ENCODE peak calls at places on chromosomes 11 and 22, in seven cellular contexts. One of them, this sample, is unnamed. For H3K4me1, the result is how much of the 10 kb centered on the place peaks cover.

GRCh38 chr11:44112083-44112865 is 16.8 kb downstream of the EXT2 start:
- DNase-seq in thoracic aorta: no peak
- DNase-seq in IMR-90: peak
- DNase-seq in heart left ventricle: peak
- DNase-seq in psoas muscle: peak
- DNase-seq in GM23338: no peak
- DNase-seq in lung: no peak
- DNase-seq in this sample: no peak

GRCh38 chr22:26763633-26764295 is 106.4 kb downstream of the MIAT start:
- DNase-seq in IMR-90: peak
- DNase-seq in GM23338: no peak
- DNase-seq in psoas muscle: no peak
- DNase-seq in heart left ventricle: no peak
- DNase-seq in thoracic aorta: no peak
- DNase-seq in lung: no peak
- DNase-seq in this sample: peak

GRCh38 chr11:110121204-110121603 is 28.0 kb downstream of the ZC3H12C start:
- DNase-seq in heart left ventricle: no peak
- DNase-seq in IMR-90: peak
- DNase-seq in lung: no peak
- DNase-seq in psoas muscle: no peak
- DNase-seq in GM23338: no peak
- DNase-seq in thoracic aorta: no peak
- DNase-seq in this sample: no peak

GRCh38 chr11:113267536-113267935 is 46.8 kb upstream of the TTC12 start:
- DNase-seq in thoracic aorta: no peak
- DNase-seq in GM23338: no peak
- DNase-seq in lung: no peak
- DNase-seq in psoas muscle: no peak
- DNase-seq in heart left ventricle: no peak
- DNase-seq in IMR-90: no peak
- DNase-seq in this sample: no peak

GRCh38 chr11:22472306-22472705 is 134.1 kb downstream of the SLC17A6 start:
- DNase-seq in heart left ventricle: no peak
- DNase-seq in psoas muscle: no peak
- DNase-seq in thoracic aorta: no peak
- DNase-seq in lung: no peak
- DNase-seq in IMR-90: peak
- DNase-seq in GM23338: peak
- DNase-seq in this sample: no peak

GRCh38 chr11:130994043-130994442 is 77.8 kb upstream of the SNX19 start:
- DNase-seq in heart left ventricle: no peak
- DNase-seq in lung: no peak
- DNase-seq in GM23338: no peak
- DNase-seq in thoracic aorta: no peak
- DNase-seq in IMR-90: no peak
- DNase-seq in psoas muscle: no peak
- DNase-seq in this sample: no peak

GRCh38 chr22:20002661-20003060 is 14.0 kb downstream of the ARVCF start:
- DNase-seq in GM23338: no peak
- DNase-seq in thoracic aorta: no peak
- DNase-seq in lung: no peak
- DNase-seq in IMR-90: no peak
- DNase-seq in psoas muscle: no peak
- DNase-seq in heart left ventricle: peak
- DNase-seq in this sample: no peak

GRCh38 chr11:115652501-115652900 is 148.3 kb upstream of the CADM1 start:
- DNase-seq in psoas muscle: no peak
- DNase-seq in lung: no peak
- DNase-seq in thoracic aorta: no peak
- DNase-seq in heart left ventricle: no peak
- DNase-seq in IMR-90: no peak
- DNase-seq in GM23338: no peak
- DNase-seq in this sample: no peak

GRCh38 chr11:61448552-61448927 is 18.6 kb downstream of the SDHAF2 start:
- DNase-seq in lung: no peak
- DNase-seq in heart left ventricle: no peak
- DNase-seq in IMR-90: no peak
- DNase-seq in psoas muscle: no peak
- DNase-seq in thoracic aorta: no peak
- DNase-seq in GM23338: no peak
- DNase-seq in this sample: no peak

GRCh38 chr11:118214210-118214914 is 10.4 kb downstream of the JAML start:
- DNase-seq in GM23338: no peak
- DNase-seq in thoracic aorta: no peak
- DNase-seq in lung: peak
- DNase-seq in heart left ventricle: peak
- DNase-seq in psoas muscle: no peak
- DNase-seq in IMR-90: no peak
- DNase-seq in this sample: no peak

GRCh38 chr22:49659924-49660315 is 167.8 kb downstream of the BRD1 start:
- DNase-seq in heart left ventricle: peak
- DNase-seq in GM23338: no peak
- DNase-seq in thoracic aorta: no peak
- DNase-seq in psoas muscle: no peak
- DNase-seq in lung: no peak
- DNase-seq in IMR-90: no peak
- DNase-seq in this sample: no peak

GRCh38 chr11:75159081-75159953 is 8.4 kb downstream of the SLCO2B1 start:
- DNase-seq in psoas muscle: no peak
- DNase-seq in heart left ventricle: peak
- DNase-seq in GM23338: peak
- DNase-seq in thoracic aorta: no peak
- DNase-seq in IMR-90: no peak
- DNase-seq in lung: no peak
- DNase-seq in this sample: no peak
- H3K27ac ChIP-seq in psoas muscle: peak
- H3K27ac ChIP-seq in heart left ventricle: peak
- H3K27ac ChIP-seq in GM23338: no peak
- H3K27ac ChIP-seq in thoracic aorta: no peak
- H3K27ac ChIP-seq in IMR-90: no peak
- H3K27ac ChIP-seq in lung: peak
- H3K27ac ChIP-seq in this sample: no peak

DNA sequence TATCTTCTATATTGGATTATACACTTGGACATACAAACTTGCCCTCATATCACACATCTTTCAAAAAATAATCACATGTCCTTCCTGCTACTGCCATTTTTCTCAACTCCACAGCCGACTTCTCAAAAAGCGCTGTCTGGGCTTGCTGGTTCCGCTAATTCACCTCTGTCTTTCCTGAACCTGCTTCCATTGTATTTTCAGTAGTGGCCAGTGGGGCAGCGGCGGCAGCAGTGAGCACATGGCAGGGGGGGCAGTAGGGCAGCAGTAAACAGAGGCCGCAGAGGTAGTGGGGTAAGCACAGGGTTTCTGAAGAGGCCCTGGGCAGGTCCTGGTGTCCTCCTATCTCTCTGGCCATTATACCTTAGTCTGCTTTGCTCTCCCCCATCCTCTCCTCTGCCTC is 126.3 kb downstream of the RRAS2 start:
- DNase-seq in GM23338: peak
- DNase-seq in heart left ventricle: no peak
- DNase-seq in IMR-90: no peak
- DNase-seq in lung: no peak
- DNase-seq in psoas muscle: no peak
- DNase-seq in thoracic aorta: no peak
- DNase-seq in this sample: no peak
- TF ChIP-seq CTCF in GM23338: peak
- TF ChIP-seq CTCF in heart left ventricle: no peak
- TF ChIP-seq CTCF in IMR-90: peak
- TF ChIP-seq CTCF in lung: no peak
- TF ChIP-seq CTCF in psoas muscle: no peak
- TF ChIP-seq CTCF in thoracic aorta: no peak
- TF ChIP-seq CTCF in this sample: peak

GRCh38 chr11:119723243-119723951 is 5.6 kb downstream of the NECTIN1 start:
- DNase-seq in heart left ventricle: no peak
- DNase-seq in IMR-90: no peak
- DNase-seq in lung: no peak
- DNase-seq in thoracic aorta: no peak
- DNase-seq in psoas muscle: no peak
- DNase-seq in GM23338: no peak
- DNase-seq in this sample: no peak
- H3K4me1 ChIP-seq in heart left ventricle: under half
- H3K4me1 ChIP-seq in IMR-90: under half
- H3K4me1 ChIP-seq in lung: under half
- H3K4me1 ChIP-seq in thoracic aorta: under half
- H3K4me1 ChIP-seq in psoas muscle: under half
- H3K4me1 ChIP-seq in GM23338: half or more
- H3K4me1 ChIP-seq in this sample: under half

DNA sequence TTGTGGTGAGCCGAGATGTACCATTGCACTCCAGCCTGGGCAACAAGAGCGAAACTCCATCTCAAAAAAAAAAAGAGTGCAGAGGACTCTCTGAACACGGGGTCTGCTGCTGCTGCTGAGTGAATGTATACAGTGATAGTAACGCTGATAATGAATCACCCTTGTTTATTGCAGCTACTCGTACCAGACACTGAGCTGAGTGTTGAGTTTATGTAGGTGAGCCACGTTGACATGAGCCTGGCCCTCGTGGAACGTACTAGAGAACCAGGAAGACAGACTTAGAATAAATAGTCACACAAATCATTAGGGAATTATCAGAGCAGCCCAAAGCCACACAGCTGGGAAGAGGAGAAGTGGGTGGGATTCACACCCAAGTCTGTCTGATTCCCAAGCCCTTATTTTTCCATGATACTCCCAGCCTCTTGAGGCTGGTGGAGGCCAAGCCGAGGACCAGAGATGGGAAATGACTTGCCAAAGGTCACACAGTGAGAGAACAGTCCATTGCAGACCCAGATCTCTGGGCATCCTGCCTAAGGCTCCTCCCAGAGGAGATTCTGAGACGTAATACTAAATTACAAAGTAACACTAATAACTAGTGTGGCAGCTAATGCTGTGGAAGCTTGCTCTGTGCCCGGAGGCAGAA is 34.8 kb downstream of the MB start:
- DNase-seq in psoas muscle: no peak
- DNase-seq in lung: no peak
- DNase-seq in heart left ventricle: no peak
- DNase-seq in thoracic aorta: no peak
- DNase-seq in GM23338: no peak
- DNase-seq in IMR-90: peak
- DNase-seq in this sample: no peak
- H3K27ac ChIP-seq in psoas muscle: no peak
- H3K27ac ChIP-seq in lung: no peak
- H3K27ac ChIP-seq in heart left ventricle: peak
- H3K27ac ChIP-seq in thoracic aorta: no peak
- H3K27ac ChIP-seq in GM23338: no peak
- H3K27ac ChIP-seq in IMR-90: no peak
- H3K27ac ChIP-seq in this sample: no peak

GRCh38 chr11:78138694-78139421 is 568 bp downstream of the ALG8 start:
- DNase-seq in psoas muscle: no peak
- DNase-seq in thoracic aorta: no peak
- DNase-seq in IMR-90: peak
- DNase-seq in GM23338: peak
- DNase-seq in lung: no peak
- DNase-seq in heart left ventricle: no peak
- DNase-seq in this sample: peak
- TF ChIP-seq CTCF in psoas muscle: no peak
- TF ChIP-seq CTCF in thoracic aorta: no peak
- TF ChIP-seq CTCF in IMR-90: no peak
- TF ChIP-seq CTCF in GM23338: no peak
- TF ChIP-seq CTCF in lung: no peak
- TF ChIP-seq CTCF in heart left ventricle: no peak
- TF ChIP-seq CTCF in this sample: peak

GRCh38 chr22:44703269-44703870 is 1.4 kb downstream of the PRR5 start:
- DNase-seq in thoracic aorta: no peak
- DNase-seq in heart left ventricle: no peak
- DNase-seq in IMR-90: no peak
- DNase-seq in psoas muscle: no peak
- DNase-seq in lung: no peak
- DNase-seq in GM23338: no peak
- DNase-seq in this sample: no peak
- H3K4me1 ChIP-seq in thoracic aorta: under half
- H3K4me1 ChIP-seq in heart left ventricle: under half
- H3K4me1 ChIP-seq in IMR-90: under half
- H3K4me1 ChIP-seq in psoas muscle: under half
- H3K4me1 ChIP-seq in lung: under half
- H3K4me1 ChIP-seq in GM23338: under half
- H3K4me1 ChIP-seq in this sample: under half

GRCh38 chr11:96293583-96293982 is 49.4 kb downstream of the MAML2 start:
- DNase-seq in heart left ventricle: no peak
- DNase-seq in thoracic aorta: no peak
- DNase-seq in IMR-90: no peak
- DNase-seq in psoas muscle: no peak
- DNase-seq in GM23338: no peak
- DNase-seq in lung: no peak
- DNase-seq in this sample: no peak

GRCh38 chr11:96294289-96294688 is 48.7 kb downstream of the MAML2 start:
- DNase-seq in psoas muscle: no peak
- DNase-seq in GM23338: no peak
- DNase-seq in lung: no peak
- DNase-seq in heart left ventricle: no peak
- DNase-seq in thoracic aorta: no peak
- DNase-seq in IMR-90: no peak
- DNase-seq in this sample: no peak

GRCh38 chr11:96293109-96293508 is 49.9 kb downstream of the MAML2 start:
- DNase-seq in GM23338: no peak
- DNase-seq in lung: no peak
- DNase-seq in IMR-90: no peak
- DNase-seq in thoracic aorta: no peak
- DNase-seq in psoas muscle: no peak
- DNase-seq in heart left ventricle: no peak
- DNase-seq in this sample: no peak

GRCh38 chr11:96290631-96291030 is 52.4 kb downstream of the MAML2 start:
- DNase-seq in lung: no peak
- DNase-seq in heart left ventricle: no peak
- DNase-seq in IMR-90: no peak
- DNase-seq in psoas muscle: no peak
- DNase-seq in thoracic aorta: no peak
- DNase-seq in GM23338: no peak
- DNase-seq in this sample: no peak

GRCh38 chr11:96292291-96293010 is 50.5 kb downstream of the MAML2 start:
- DNase-seq in GM23338: no peak
- DNase-seq in thoracic aorta: no peak
- DNase-seq in heart left ventricle: no peak
- DNase-seq in lung: no peak
- DNase-seq in psoas muscle: no peak
- DNase-seq in IMR-90: no peak
- DNase-seq in this sample: no peak
- H3K27ac ChIP-seq in GM23338: no peak
- H3K27ac ChIP-seq in thoracic aorta: no peak
- H3K27ac ChIP-seq in heart left ventricle: no peak
- H3K27ac ChIP-seq in lung: no peak
- H3K27ac ChIP-seq in psoas muscle: no peak
- H3K27ac ChIP-seq in IMR-90: no peak
- H3K27ac ChIP-seq in this sample: no peak

This sample was measured in foreskin keratinocyte.